ENCODE peak calls at places on chromosomes 3 and 15, in eight cellular contexts. A is H7; V is T-helper 2 cell; R is heart left ventricle; W is activated gamma-delta T cell treated with Interleukin-2 at 50 U/mL for 16 hours; O is stimulated activated effector memory CD8-positive, alpha-beta T cell treated with anti-CD3 and anti-CD28 coated beads, Interleukin-12 subunit alpha, Interleukin-12 subunit beta, amount 100 ng/mL, for 72 hours; Q is activated CD4-positive, alpha-beta T cell treated with anti-CD3 and anti-CD28 coated beads for 48 hours; M is breast epithelium. K is an unnamed sample.

GRCh38 chr3:193605876-193606275 is 12.9 kb downstream of the OPA1 start:
- DNase-seq in A (peak; percentile 55), V (peak; percentile 26), R (peak; percentile 34), W (peak; percentile 56), O (peak; percentile 65), Q (peak; percentile 65), M (peak; percentile 21), K (no peak)

GRCh38 chr3:131960324-131960723 is 74.5 kb downstream of the CPNE4 start:
- DNase-seq in A (no peak), V (no peak), R (no peak), W (no peak), O (no peak), Q (no peak), M (no peak), K (no peak)

GRCh38 chr3:114376091-114376490 is 82.3 kb downstream of the TIGIT start:
- DNase-seq in A (no peak), V (no peak), R (no peak), W (no peak), O (no peak), Q (no peak), M (no peak), K (peak; percentile 75)

GRCh38 chr15:57339321-57339720 is 37.0 kb upstream of the CGNL1 start:
- DNase-seq in A (no peak), V (no peak), R (no peak), W (no peak), O (no peak), Q (no peak), M (no peak), K (no peak)

GRCh38 chr3:149512073-149512782 is 37.7 kb downstream of the TM4SF4 start:
- DNase-seq in A (peak; percentile 56), V (no peak), R (peak; percentile 62), W (peak; percentile 8), O (no peak), Q (peak; percentile 42), M (peak; percentile 57), K (peak; percentile 36)

GRCh38 chr3:11459147-11459837 is 184.4 kb downstream of the VGLL4 start:
- DNase-seq in A (no peak), V (no peak), R (no peak), W (no peak), O (no peak), Q (no peak), M (no peak), K (no peak)

GRCh38 chr15:89307791-89308190 is 26.8 kb downstream of the POLG start:
- DNase-seq in A (no peak), V (no peak), R (no peak), W (no peak), O (no peak), Q (no peak), M (no peak), K (peak; percentile 36)

GRCh38 chr3:425094-425493 is 228.5 kb downstream of the CHL1 start:
- DNase-seq in A (no peak), V (no peak), R (no peak), W (no peak), O (no peak), Q (no peak), M (no peak), K (no peak)

GRCh38 chr15:59364238-59364637 is 8.4 kb downstream of the MYO1E start:
- DNase-seq in A (no peak), V (no peak), R (no peak), W (no peak), O (no peak), Q (no peak), M (no peak), K (no peak)